ENCODE peak calls at places on chromosome 11, in six cellular contexts. O is HepG2, D is K562, B is HCT116, Y is GM23338, K is GM12878. F is an unnamed sample. For H3K27me3, the result is how much of the 10 kb centered on the place peaks cover.

GRCh38 chr11:77299528-77299993 is 1.9 kb downstream of the GDPD4 start:
- DNase-seq in O (peak), D (peak), B (peak), Y (no peak), K (no peak), F (no peak)

GRCh38 chr11:70364745-70365535 is 33.4 kb upstream of the CTTN start:
- DNase-seq in O (no peak), D (no peak), B (no peak), Y (no peak), K (peak), F (peak)

GRCh38 chr11:130622126-130622525 is 173.7 kb downstream of the ADAMTS15 start:
- DNase-seq in O (no peak), D (no peak), B (no peak), Y (no peak), K (no peak), F (no peak)

GRCh38 chr11:127133061-127133460 is 132.5 kb upstream of the KIRREL3 start:
- DNase-seq in O (no peak), D (no peak), B (no peak), Y (no peak), K (no peak), F (no peak)

GRCh38 chr11:74182635-74183034 is 11.5 kb downstream of the PPME1 start:
- DNase-seq in O (no peak), D (no peak), B (no peak), Y (no peak), K (no peak), F (no peak)

GRCh38 chr11:119085523-119085878 is 820 bp downstream of the HMBS start:
- DNase-seq in O (no peak), D (peak), B (no peak), Y (no peak), K (no peak), F (no peak)

GRCh38 chr11:119029340-119030028 is 1.2 kb downstream of the SLC37A4 start:
- DNase-seq in O (peak), D (peak), B (no peak), Y (no peak), K (no peak), F (no peak)

GRCh38 chr11:80436547-80436946 is 995.7 kb upstream of the TENM4 start:
- DNase-seq in O (no peak), D (no peak), B (no peak), Y (no peak), K (no peak), F (no peak)

GRCh38 chr11:129691154-129691553 is 124.5 kb upstream of the TMEM45B start:
- DNase-seq in O (no peak), D (peak), B (no peak), Y (no peak), K (no peak), F (no peak)

GRCh38 chr11:78050964-78051831 is 12.5 kb upstream of the THRSP start:
- DNase-seq in O (peak), D (peak), B (no peak), Y (peak), K (no peak), F (no peak)

GRCh38 chr11:60040109-60040508 is at the start of gene OOSP2:
- DNase-seq in O (no peak), D (no peak), B (no peak), Y (no peak), K (no peak), F (no peak)

GRCh38 chr11:19984048-19984742 is 176.1 kb downstream of the DBX1 start:
- DNase-seq in O (no peak), D (no peak), B (no peak), Y (no peak), K (no peak), F (no peak)

GRCh38 chr11:104803770-104804169 is 94.5 kb downstream of the CASP12 start:
- DNase-seq in O (no peak), D (no peak), B (no peak), Y (no peak), K (no peak), F (peak)

GRCh38 chr11:2510626-2511402 is 66.0 kb downstream of the KCNQ1 start:
- DNase-seq in O (no peak), D (peak), B (no peak), Y (no peak), K (no peak), F (no peak)

GRCh38 chr11:23205156-23205871 is 345.0 kb upstream of the CCDC179 start:
- DNase-seq in O (no peak), D (no peak), B (no peak), Y (no peak), K (no peak), F (no peak)

GRCh38 chr11:113875414-113876073 is at the start of gene USP28:
- DNase-seq in O (peak), D (peak), B (peak), Y (peak), K (peak), F (peak)

GRCh38 chr11:68651208-68651984 is 32.9 kb upstream of the GAL start:
- DNase-seq in O (no peak), D (no peak), B (no peak), Y (peak), K (no peak), F (no peak)

GRCh38 chr11:79055866-79056632 is 384.8 kb downstream of the TENM4 start:
- DNase-seq in O (no peak), D (no peak), B (no peak), Y (peak), K (no peak), F (no peak)

GRCh38 chr11:71286701-71287643 is 34.6 kb upstream of the SHANK2 start:
- DNase-seq in O (peak), D (no peak), B (no peak), Y (no peak), K (no peak), F (no peak)

GRCh38 chr11:86636275-86636674 is 36.1 kb downstream of the ME3 start:
- DNase-seq in O (no peak), D (no peak), B (no peak), Y (no peak), K (no peak), F (no peak)

GRCh38 chr11:77672276-77672675 is 34.7 kb upstream of the CLNS1A start:
- DNase-seq in O (no peak), D (no peak), B (no peak), Y (no peak), K (no peak), F (no peak)

GRCh38 chr11:134361241-134361640 is 29.5 kb downstream of the GLB1L2 start:
- DNase-seq in O (no peak), D (no peak), B (no peak), Y (no peak), K (no peak), F (no peak)

GRCh38 chr11:11426226-11426915 is 73.3 kb upstream of the CSNK2A3 start:
- DNase-seq in O (no peak), D (no peak), B (no peak), Y (no peak), K (no peak), F (no peak)

DNA sequence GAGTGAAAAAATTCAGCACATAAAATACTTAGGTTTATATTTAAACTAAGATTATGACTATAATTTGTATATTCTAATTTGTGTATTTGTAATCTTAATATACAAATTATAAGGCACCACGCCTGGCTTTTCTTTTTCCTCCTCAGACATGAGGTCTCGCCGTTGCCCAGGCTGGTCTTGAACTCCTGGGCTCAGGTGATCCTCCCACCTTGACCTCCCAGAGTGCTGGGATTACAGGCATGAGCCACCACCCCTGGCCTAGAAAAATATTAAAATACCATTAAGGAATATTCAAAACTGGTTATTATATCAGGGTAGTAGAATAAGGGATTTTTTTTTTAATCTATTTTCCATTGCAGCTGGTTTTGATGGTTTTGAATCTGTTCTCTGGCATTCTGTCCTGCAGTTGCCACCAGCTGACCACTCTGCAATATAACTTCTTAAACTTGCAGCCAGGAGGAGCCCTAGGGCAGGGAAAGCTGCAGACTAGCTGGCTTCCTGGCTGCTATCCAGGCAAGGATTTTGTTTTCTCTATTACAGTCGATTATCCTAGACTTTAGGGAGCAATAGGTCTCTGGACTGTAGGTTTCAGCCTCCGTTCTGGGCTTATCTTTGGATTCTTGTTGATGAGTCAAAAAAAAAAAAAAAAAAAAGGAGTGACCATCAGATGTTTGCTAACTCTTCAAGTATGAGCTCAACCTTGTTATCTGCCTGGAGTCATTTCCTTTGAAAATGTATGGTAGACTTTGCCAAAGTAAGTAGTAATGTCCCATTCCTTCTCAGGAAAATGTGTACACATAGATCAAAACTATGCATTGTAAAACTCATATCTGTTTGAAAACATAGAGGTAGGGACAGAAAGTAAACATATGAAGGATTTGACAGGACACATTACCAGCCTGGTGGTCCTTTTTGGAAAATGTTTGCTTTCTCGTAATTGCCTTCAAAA is 13.2 kb downstream of the POLA2 start:
- DNase-seq in O (peak), D (peak), B (peak), Y (peak), K (no peak), F (no peak)
- TF ChIP-seq REST in O (no peak), D (no peak), B (no peak), Y (no peak), K (no peak), F (no peak)

DNA sequence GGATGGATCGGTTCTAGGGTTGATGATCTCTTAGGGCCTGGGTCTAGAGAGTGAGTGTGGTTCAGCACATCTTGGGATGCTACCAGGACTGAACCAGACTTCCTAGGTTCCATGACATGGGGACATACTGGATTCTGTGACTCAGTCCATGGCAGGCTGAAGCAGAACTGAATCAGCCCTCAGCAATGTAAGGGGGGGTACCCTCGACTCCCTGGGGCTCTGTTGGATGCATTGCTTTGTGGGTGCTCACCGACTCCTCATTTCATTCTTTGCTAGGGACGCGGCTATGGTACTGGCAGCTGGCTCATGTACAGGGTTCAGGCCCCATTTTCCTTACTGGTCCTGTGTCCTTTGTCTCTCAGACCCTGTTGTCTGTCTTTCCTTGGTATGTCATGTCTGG is 733 bp upstream of the GRAMD1B start:
- DNase-seq in O (no peak), D (no peak), B (no peak), Y (no peak), K (no peak), F (no peak)
- H3K27me3 ChIP-seq in O (under half), D (under half), B (under half), Y (under half), K (under half), F (under half)

GRCh38 chr11:132994038-132994502 is 538.2 kb downstream of the OPCML start:
- DNase-seq in O (no peak), D (no peak), B (no peak), Y (peak), K (no peak), F (no peak)
- H3K4me3 ChIP-seq in O (no peak), D (no peak), B (no peak), Y (peak), K (no peak), F (no peak)

GRCh38 chr11:72633068-72633467 is 41.2 kb downstream of the PDE2A start:
- DNase-seq in O (no peak), D (peak), B (no peak), Y (no peak), K (no peak), F (no peak)

GRCh38 chr11:72627594-72628281 is 46.5 kb downstream of the PDE2A start:
- DNase-seq in O (no peak), D (no peak), B (no peak), Y (no peak), K (no peak), F (no peak)

GRCh38 chr11:72631806-72632731 is 42.2 kb downstream of the PDE2A start:
- DNase-seq in O (no peak), D (peak), B (no peak), Y (no peak), K (no peak), F (no peak)

GRCh38 chr11:72629266-72629665 is 45.0 kb downstream of the PDE2A start:
- DNase-seq in O (no peak), D (no peak), B (no peak), Y (no peak), K (no peak), F (no peak)

DNA sequence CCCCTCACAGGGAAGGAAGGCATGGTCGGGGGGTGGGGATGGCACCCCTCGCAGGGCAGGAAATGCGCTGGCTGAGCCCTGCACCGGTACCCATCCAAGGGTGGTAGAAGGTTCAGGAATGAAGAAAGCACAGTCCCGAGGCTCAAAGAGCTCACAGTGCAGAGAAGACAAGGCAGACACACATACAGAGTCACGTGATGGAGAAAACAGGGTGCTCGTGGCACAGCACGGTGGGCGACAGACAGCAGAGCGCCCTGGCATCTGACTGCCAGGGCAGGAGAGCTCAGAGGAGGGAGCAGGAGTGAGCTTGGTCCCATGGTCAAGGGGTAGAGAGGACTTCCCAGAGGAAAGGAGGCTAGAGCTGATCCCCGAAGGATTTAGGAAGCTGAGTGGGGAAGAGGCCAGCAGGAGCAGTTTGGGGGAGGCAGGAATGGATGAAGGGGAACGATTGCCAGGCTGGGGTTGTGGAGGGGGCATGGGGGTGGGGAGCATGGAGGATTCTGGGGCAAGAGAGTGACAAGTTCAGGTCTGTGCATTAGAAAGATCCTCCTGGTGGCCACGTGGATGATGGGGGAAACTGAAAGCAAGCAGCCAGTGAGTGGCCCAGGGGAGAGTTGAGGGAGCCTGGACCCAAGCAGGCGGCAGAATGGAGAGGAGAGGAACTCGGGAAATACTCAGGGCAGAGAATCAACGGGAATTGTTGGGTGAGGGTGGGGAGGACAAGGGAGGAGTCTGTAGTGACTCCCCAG is 43.9 kb downstream of the PDE2A start:
- DNase-seq in O (no peak), D (no peak), B (no peak), Y (no peak), K (no peak), F (no peak)
- TF ChIP-seq REST in O (no peak), D (no peak), B (no peak), Y (no peak), K (no peak), F (no peak)

DNA sequence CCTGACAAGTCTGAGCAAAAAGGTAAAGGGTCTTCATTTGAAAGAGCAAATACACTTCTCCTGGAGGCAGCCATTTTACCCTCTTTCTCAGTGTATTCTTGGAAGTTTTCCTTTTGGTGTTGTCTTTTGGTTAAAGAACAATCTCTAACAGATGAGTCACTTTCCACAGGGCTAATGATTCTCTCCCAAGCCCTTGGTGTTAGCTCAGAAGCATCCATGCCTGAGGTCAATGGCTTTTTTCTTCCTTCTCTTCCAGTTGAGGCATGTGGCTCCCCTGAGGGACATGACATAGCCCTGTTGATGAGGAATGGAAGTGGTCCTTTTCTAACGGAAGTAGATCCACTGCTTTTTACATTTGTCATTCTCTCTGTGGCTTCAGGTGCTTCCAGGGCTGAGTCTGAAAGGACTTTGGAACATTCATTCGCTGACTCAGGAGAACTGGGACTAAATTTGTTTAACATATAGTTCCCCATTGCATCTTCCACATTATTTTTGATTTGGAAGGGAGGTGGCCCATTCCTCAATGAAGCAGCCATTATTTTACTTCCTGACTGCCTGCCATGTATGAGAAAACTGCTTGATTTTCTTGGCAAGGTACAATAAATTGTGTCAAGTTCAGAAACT is 13.8 kb upstream of the POGLUT3 start:
- DNase-seq in O (no peak), D (no peak), B (no peak), Y (no peak), K (no peak), F (no peak)
- H3K27me3 ChIP-seq in O (under half), D (under half), B (under half), Y (under half), K (under half), F (under half)

F was measured in HL-60.